ENCODE peak calls at places on chromosomes 3 and 15, in four cellular contexts. Z is cardiac fibroblast; O is WTC11; U is activated CD4-positive, CD25-positive, alpha-beta regulatory T cell treated with anti-CD3 and anti-CD28 coated beads, Interleukin-2, amount 50 U/mL, for 72 hours. H is an unnamed sample.

GRCh38 chr15:95291878-95292472 is 1038.5 kb upstream of the NR2F2 start:
- DNase-seq in O (no peak), U (no peak), Z (no peak), H (peak; percentile 6)

GRCh38 chr3:30181546-30181945 is 424.9 kb upstream of the TGFBR2 start:
- DNase-seq in O (no peak), U (no peak), Z (no peak), H (no peak)

GRCh38 chr3:64685800-64686445 is 1.9 kb downstream of the ADAMTS9 start:
- DNase-seq in Z (peak; percentile 97), U (no peak), O (peak; percentile 91), H (peak; percentile 82)

GRCh38 chr3:8371085-8371551 is 130.5 kb upstream of the LMCD1 start:
- DNase-seq in O (no peak), U (no peak), Z (peak; percentile 82), H (peak; percentile 13)

GRCh38 chr15:63996794-63997357 is 49.4 kb downstream of the DAPK2 start:
- DNase-seq in O (no peak), Z (no peak), U (no peak), H (no peak)

GRCh38 chr15:48928877-48929538 is 34.7 kb downstream of the SHC4 start:
- DNase-seq in O (no peak), U (no peak), Z (no peak), H (no peak)

GRCh38 chr15:79811406-79812405 is 85.1 kb downstream of the MTHFS start:
- DNase-seq in Z (peak; percentile 93), O (no peak), U (no peak), H (peak; percentile 90)

GRCh38 chr3:190217081-190217480 is 96.4 kb upstream of the P3H2 start:
- DNase-seq in O (no peak), Z (peak; percentile 36), U (no peak), H (no peak)

GRCh38 chr3:139111392-139112229 is 66.9 kb upstream of the PRR23C start:
- DNase-seq in U (peak; percentile 55), Z (peak; percentile 71), O (peak; percentile 76), H (peak; percentile 79)

GRCh38 chr15:83206387-83206970 is 1.1 kb downstream of the HDGFL3 start:
- DNase-seq in U (no peak), O (no peak), Z (peak; percentile 11), H (no peak)

GRCh38 chr3:45874677-45875346 is 11.5 kb upstream of the CCR9 start:
- DNase-seq in O (no peak), U (no peak), Z (no peak), H (no peak)

GRCh38 chr15:62107561-62108110 is 40.9 kb downstream of the C2CD4A start:
- DNase-seq in Z (peak; percentile 59), U (no peak), O (no peak), H (no peak)

H was measured in body of pancreas.